ENCODE peak calls at places on chromosomes 3 and 15, in seven cellular contexts. A, J, F, W, N, B and O are unnamed samples.

GRCh38 chr3:4174760-4175159 is 128.4 kb upstream of the SETMAR start:
- DNase-seq in F (no peak), A (no peak), B (no peak), J (no peak), W (no peak), N (no peak), O (no peak)

GRCh38 chr15:42937143-42937542 is 16.6 kb upstream of the TTBK2 start:
- DNase-seq in N (no peak), F (no peak), B (no peak), W (no peak), A (no peak), J (no peak), O (no peak)

GRCh38 chr3:66083096-66083960 is 44.6 kb upstream of the MAGI1 start:
- DNase-seq in W (peak; percentile 7), A (no peak), N (peak; percentile 14), J (no peak), B (no peak), F (no peak), O (no peak)

GRCh38 chr3:10508619-10509260 is 3.4 kb upstream of the ATP2B2 start:
- DNase-seq in N (no peak), B (no peak), J (no peak), F (no peak), W (no peak), A (no peak), O (no peak)

GRCh38 chr15:69107025-69107620 is 53.3 kb upstream of the GLCE start:
- DNase-seq in A (no peak), W (no peak), J (no peak), B (no peak), F (no peak), N (peak; percentile 33), O (peak; percentile 83)

GRCh38 chr15:90823455-90823974 is 44.9 kb upstream of the FURIN start:
- DNase-seq in J (no peak), W (no peak), B (no peak), A (no peak), N (peak; percentile 9), F (no peak), O (no peak)

GRCh38 chr15:31259562-31260252 is 66.9 kb upstream of the KLF13 start:
- DNase-seq in J (no peak), N (no peak), B (no peak), W (no peak), F (no peak), A (no peak), O (no peak)

GRCh38 chr3:129824926-129825541 is 68.5 kb downstream of the TMCC1 start:
- DNase-seq in N (peak; percentile 72), F (no peak), W (peak; percentile 38), A (no peak), J (peak; percentile 67), B (no peak), O (peak; percentile 56)

GRCh38 chr3:17233398-17233800 is 348.6 kb downstream of the PLCL2 start:
- DNase-seq in B (no peak), N (peak; percentile 65), F (no peak), J (peak; percentile 67), W (peak; percentile 72), A (no peak), O (peak; percentile 89)

GRCh38 chr3:190120161-190121060 is at the start of gene P3H2:
- DNase-seq in B (peak; percentile 75), N (peak; percentile 96), W (peak; percentile 94), A (peak; percentile 72), J (peak; percentile 96), F (peak; percentile 88), O (peak; percentile 80)

GRCh38 chr3:30443756-30444673 is 162.4 kb upstream of the TGFBR2 start:
- DNase-seq in W (peak; percentile 85), A (no peak), N (no peak), F (no peak), J (no peak), B (no peak), O (no peak)

GRCh38 chr3:188220988-188221818 is 67.2 kb downstream of the LPP start:
- DNase-seq in J (no peak), A (peak; percentile 80), B (no peak), F (no peak), W (peak; percentile 62), N (no peak), O (peak; percentile 15)

GRCh38 chr3:153090973-153091372 is 71.1 kb upstream of the RAP2B start:
- DNase-seq in B (no peak), J (no peak), A (no peak), N (no peak), W (no peak), F (no peak), O (no peak)

GRCh38 chr3:32249184-32249782 is 10.8 kb downstream of the CMTM8 start:
- DNase-seq in F (no peak), A (no peak), W (peak; percentile 96), N (no peak), J (peak; percentile 94), B (no peak), O (peak; percentile 95)

GRCh38 chr15:92468987-92469386 is 75.3 kb downstream of the ST8SIA2 start:
- DNase-seq in F (no peak), W (no peak), A (no peak), J (no peak), B (no peak), N (no peak), O (no peak)

GRCh38 chr15:70643783-70644125 is 119.6 kb downstream of the UACA start:
- DNase-seq in A (no peak), B (no peak), W (peak; percentile 42), F (no peak), N (no peak), J (peak; percentile 27), O (peak; percentile 30)

GRCh38 chr15:62847900-62848489 is 194.6 kb upstream of the TPM1 start:
- DNase-seq in A (peak; percentile 75), F (peak; percentile 57), W (peak; percentile 50), B (peak; percentile 71), J (peak; percentile 61), N (peak; percentile 64), O (peak; percentile 40)

GRCh38 chr3:24316887-24317383 is 177.7 kb downstream of the THRB start:
- DNase-seq in W (no peak), B (no peak), N (peak; percentile 66), A (no peak), J (peak; percentile 54), F (no peak), O (peak; percentile 74)

GRCh38 chr3:115341208-115341607 is 194.1 kb upstream of the ZBTB20 start:
- DNase-seq in J (peak; percentile 62), A (no peak), N (peak; percentile 3), W (peak; percentile 84), B (no peak), F (no peak), O (peak; percentile 88)

GRCh38 chr3:150149651-150150051 is 179.0 kb upstream of the PFN2 start:
- DNase-seq in A (no peak), F (no peak), J (peak; percentile 77), N (peak; percentile 14), B (no peak), W (peak; percentile 87), O (peak; percentile 87)

GRCh38 chr3:146050700-146051099 is 110.3 kb downstream of the PLOD2 start:
- DNase-seq in F (no peak), N (no peak), B (no peak), A (no peak), W (peak; percentile 19), J (no peak), O (no peak)

DNA sequence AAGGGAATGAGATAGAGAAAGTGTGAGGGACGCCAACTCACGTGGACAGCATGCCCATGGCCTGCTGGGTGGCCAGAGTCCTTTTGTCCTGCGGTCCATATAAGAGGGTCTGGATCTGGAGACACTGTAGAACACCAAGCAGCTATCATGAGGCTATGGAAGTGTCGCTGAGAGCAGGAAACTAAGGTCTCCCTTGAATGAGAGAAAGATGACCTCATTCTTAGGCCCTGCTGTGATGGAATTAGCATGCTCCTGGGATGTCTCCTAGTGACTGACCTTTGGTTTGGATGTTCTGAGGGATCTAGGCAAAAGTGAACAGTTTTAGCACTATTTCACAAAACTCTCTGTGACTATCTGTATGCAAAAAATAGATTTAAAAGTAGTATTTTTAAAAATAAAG is 34.4 kb downstream of the SYNM start:
- DNase-seq in F (no peak), N (no peak), B (no peak), W (no peak), J (no peak), A (no peak), O (no peak)
- TF ChIP-seq CTCF in F (no peak), N (no peak), B (no peak), W (no peak), J (no peak), A (no peak), O (no peak)

GRCh38 chr3:192888121-192888520 is 29.5 kb downstream of the MB21D2 start:
- DNase-seq in A (no peak), N (peak; percentile 47), J (no peak), B (no peak), F (no peak), W (peak; percentile 58), O (no peak)

GRCh38 chr3:192884831-192885356 is 32.8 kb downstream of the MB21D2 start:
- DNase-seq in W (peak; percentile 86), B (no peak), A (no peak), N (no peak), F (no peak), J (peak; percentile 40), O (no peak)

GRCh38 chr3:192887701-192888100 is 30.0 kb downstream of the MB21D2 start:
- DNase-seq in B (no peak), N (peak; percentile 44), A (no peak), W (peak; percentile 34), F (no peak), J (no peak), O (peak; percentile 77)

GRCh38 chr3:192885374-192885773 is 32.3 kb downstream of the MB21D2 start:
- DNase-seq in N (no peak), B (no peak), F (no peak), A (no peak), W (no peak), J (no peak), O (no peak)

GRCh38 chr3:192887047-192887446 is 30.6 kb downstream of the MB21D2 start:
- DNase-seq in B (no peak), J (peak; percentile 70), W (peak; percentile 97), F (no peak), A (no peak), N (peak; percentile 59), O (peak; percentile 95)
- H3K4me3 ChIP-seq in B (no peak overlapping the region), J (no peak overlapping the region), W (no peak overlapping the region), F (no peak overlapping the region), A (no peak overlapping the region), N (no peak overlapping the region), O (no peak overlapping the region)

DNA sequence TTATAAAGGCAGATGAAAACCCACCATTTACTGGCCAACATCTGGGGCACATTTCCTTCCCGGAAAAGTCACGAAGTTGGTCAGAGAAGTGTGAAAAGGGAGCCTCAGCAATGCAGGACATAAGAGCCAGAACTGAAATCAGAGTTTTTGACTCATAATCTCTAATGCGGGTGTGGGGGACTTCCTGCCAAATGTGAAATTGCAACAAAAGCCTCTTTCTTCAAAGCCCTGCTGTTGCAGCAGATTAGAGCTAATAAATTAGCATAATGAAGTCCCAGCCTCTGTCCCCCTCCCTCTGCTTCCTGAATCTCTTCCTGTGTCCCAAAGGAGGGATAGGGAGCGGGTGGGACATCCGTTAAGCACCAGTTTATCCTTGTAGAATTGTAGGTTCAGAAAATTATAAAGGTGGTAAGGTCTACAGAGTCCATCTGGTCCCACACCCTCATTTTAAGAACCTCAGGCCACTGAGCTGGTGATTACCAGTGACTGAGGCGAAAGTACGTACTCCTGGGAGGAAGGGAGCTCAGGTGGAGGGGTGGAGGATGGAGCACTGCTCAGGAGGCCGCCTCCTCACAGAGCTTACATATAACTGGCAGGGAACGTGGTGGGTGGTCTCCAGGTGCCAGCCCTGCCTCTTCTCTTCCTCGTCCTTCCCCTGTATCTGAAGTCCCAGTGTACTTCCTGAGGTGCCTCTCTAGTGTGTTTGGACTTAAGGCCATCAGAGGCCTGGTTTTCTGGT is 35.0 kb downstream of the ST6GAL1 start:
- DNase-seq in N (no peak), J (peak; percentile 61), W (peak; percentile 32), F (no peak), A (no peak), B (no peak), O (no peak)
- H3K36me3 ChIP-seq in N (no peaks in the 10 kb centered on the region), J (peaks cover 12% of the 10 kb centered on the region), W (no peaks in the 10 kb centered on the region), F (peaks cover 29% of the 10 kb centered on the region), A (peaks cover 11% of the 10 kb centered on the region), B (no peaks in the 10 kb centered on the region), O (peaks cover 1% of the 10 kb centered on the region)

GRCh38 chr3:122989856-122990575 is 37.5 kb downstream of the SEMA5B start:
- DNase-seq in B (no peak), J (no peak), N (no peak), W (no peak), A (no peak), F (no peak), O (no peak)
- TF ChIP-seq CTCF in B (no peak), J (no peak), N (no peak), W (no peak), A (no peak), F (no peak), O (no peak)